ENCODE peak calls at places on chromosomes 3 and 15, in four cellular contexts. V is CD8-positive, alpha-beta T cell; X is brain microvascular endothelial cell; Z is cardiac muscle cell. H is an unnamed sample.

GRCh38 chr3:36695113-36695768 is 69.1 kb downstream of the DCLK3 start:
- DNase-seq in V (no peak), X (no peak), Z (peak), H (no peak)

GRCh38 chr15:100031665-100032357 is 298.6 kb upstream of the LYSMD4 start:
- DNase-seq in V (no peak), X (no peak), Z (no peak), H (no peak)

GRCh38 chr3:88093266-88093665 is 34.2 kb downstream of the ZNF654 start:
- DNase-seq in V (no peak), X (no peak), Z (no peak), H (no peak)

GRCh38 chr15:68208136-68208535 is 3.0 kb upstream of the CALML4 start:
- DNase-seq in V (no peak), X (no peak), Z (no peak), H (no peak)

GRCh38 chr15:57109005-57109404 is 190.6 kb downstream of the TCF12 start:
- DNase-seq in V (no peak), X (no peak), Z (no peak), H (no peak)

GRCh38 chr3:87426916-87427315 is 150.5 kb upstream of the POU1F1 start:
- DNase-seq in V (no peak), X (peak), Z (no peak), H (peak)

GRCh38 chr3:41652931-41653330 is 309.0 kb downstream of the ULK4 start:
- DNase-seq in V (no peak), X (peak), Z (no peak), H (peak)

GRCh38 chr3:141844108-141844507 is 32.3 kb upstream of the ATP1B3 start:
- DNase-seq in V (no peak), X (no peak), Z (no peak), H (no peak)

GRCh38 chr3:169404491-169404890 is 259.0 kb downstream of the MECOM start:
- DNase-seq in V (no peak), X (no peak), Z (peak), H (no peak)

GRCh38 chr3:13258280-13258679 is 161.8 kb downstream of the NUP210 start:
- DNase-seq in V (no peak), X (no peak), Z (no peak), H (no peak)

GRCh38 chr3:127825764-127826163 is 3.4 kb upstream of the MGLL start:
- DNase-seq in V (no peak), X (no peak), Z (no peak), H (peak)
- TF ChIP-seq CTCF in V (no peak), X (no peak), Z (no peak), H (peak)

GRCh38 chr3:107596639-107597038 is 73.9 kb downstream of the BBX start:
- DNase-seq in V (no peak), X (no peak), Z (no peak), H (no peak)

GRCh38 chr3:107600784-107601183 is 78.0 kb downstream of the BBX start:
- DNase-seq in V (no peak), X (no peak), Z (no peak), H (no peak)

GRCh38 chr3:107604057-107604802 is 81.5 kb downstream of the BBX start:
- DNase-seq in V (no peak), X (peak), Z (peak), H (peak)

GRCh38 chr3:107598926-107599754 is 76.4 kb downstream of the BBX start:
- DNase-seq in V (peak), X (peak), Z (peak), H (peak)

GRCh38 chr3:107599755-107600122 is 77.0 kb downstream of the BBX start:
- DNase-seq in V (no peak), X (no peak), Z (no peak), H (no peak)
- H3K4me3 ChIP-seq in V (peak), X (peak), Z (no peak), H (peak)

GRCh38 chr15:63054281-63054683 is 11.7 kb downstream of the TPM1 start:
- DNase-seq in V (no peak), X (no peak), Z (no peak), H (no peak)

GRCh38 chr15:63054985-63055384 is 12.4 kb downstream of the TPM1 start:
- DNase-seq in V (no peak), X (no peak), Z (no peak), H (no peak)

GRCh38 chr15:63059075-63059474 is 16.5 kb downstream of the TPM1 start:
- DNase-seq in V (no peak), X (no peak), Z (no peak), H (no peak)

GRCh38 chr15:63057454-63058335 is 15.1 kb downstream of the TPM1 start:
- DNase-seq in V (no peak), X (no peak), Z (no peak), H (no peak)

DNA sequence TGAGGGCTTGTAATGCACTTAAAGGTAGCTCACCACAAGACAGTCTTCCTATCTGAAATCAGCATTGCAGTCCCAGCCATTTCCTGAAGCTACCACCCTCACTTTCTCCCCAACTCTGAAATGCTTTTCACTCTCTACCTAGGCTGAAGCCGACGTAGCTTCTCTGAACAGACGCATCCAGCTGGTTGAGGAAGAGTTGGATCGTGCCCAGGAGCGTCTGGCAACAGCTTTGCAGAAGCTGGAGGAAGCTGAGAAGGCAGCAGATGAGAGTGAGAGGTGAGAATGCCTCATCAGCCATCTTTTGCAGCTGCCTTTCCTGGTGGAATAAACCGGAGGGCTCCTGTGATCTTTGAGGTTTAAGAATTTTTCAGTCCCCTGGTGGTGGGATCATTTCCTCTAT is 14.3 kb downstream of the TPM1 start:
- DNase-seq in V (no peak), X (no peak), Z (peak), H (peak)
- TF ChIP-seq CTCF in V (no peak), X (no peak), Z (no peak), H (no peak)

GRCh38 chr3:51955175-51955892 is at the start of gene GPR62:
- DNase-seq in V (no peak), X (no peak), Z (no peak), H (no peak)

GRCh38 chr3:51954713-51955112 is 468 bp upstream of the GPR62 start:
- DNase-seq in V (no peak), X (no peak), Z (no peak), H (no peak)

GRCh38 chr3:51954120-51954519 is 1.1 kb upstream of the GPR62 start:
- DNase-seq in V (no peak), X (no peak), Z (no peak), H (no peak)

GRCh38 chr3:51957520-51958205 is 2.5 kb downstream of the GPR62 start:
- DNase-seq in V (no peak), X (no peak), Z (no peak), H (no peak)

DNA sequence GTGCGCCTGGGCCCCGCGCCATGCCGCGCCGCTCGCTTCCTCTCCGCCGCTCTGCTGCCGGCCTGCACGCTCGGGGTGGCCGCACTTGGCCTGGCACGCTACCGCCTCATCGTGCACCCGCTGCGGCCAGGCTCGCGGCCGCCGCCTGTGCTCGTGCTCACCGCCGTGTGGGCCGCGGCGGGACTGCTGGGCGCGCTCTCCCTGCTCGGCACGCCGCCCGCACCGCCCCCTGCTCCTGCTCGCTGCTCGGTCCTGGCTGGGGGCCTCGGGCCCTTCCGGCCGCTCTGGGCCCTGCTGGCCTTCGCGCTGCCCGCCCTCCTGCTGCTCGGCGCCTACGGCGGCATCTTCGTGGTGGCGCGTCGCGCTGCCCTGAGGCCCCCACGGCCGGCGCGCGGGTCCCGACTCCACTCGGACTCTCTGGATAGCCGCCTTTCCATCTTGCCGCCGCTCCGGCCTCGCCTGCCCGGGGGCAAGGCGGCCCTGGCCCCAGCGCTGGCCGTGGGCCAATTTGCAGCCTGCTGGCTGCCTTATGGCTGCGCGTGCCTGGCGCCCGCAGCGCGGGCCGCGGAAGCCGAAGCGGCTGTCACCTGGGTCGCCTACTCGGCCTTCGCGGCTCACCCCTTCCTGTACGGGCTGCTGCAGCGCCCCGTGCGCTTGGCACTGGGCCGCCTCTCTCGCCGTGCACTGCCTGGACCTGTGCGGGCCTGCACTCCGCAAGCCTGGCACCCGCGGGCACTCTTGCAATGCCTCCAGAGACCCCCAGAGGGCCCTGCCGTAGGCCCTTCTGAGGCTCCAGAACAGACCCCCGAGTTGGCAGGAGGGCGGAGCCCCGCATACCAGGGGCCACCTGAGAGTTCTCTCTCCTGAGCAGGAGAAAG is 951 bp downstream of the GPR62 start:
- DNase-seq in V (peak), X (no peak), Z (peak), H (peak)
- H3K4me3 ChIP-seq in V (peak), X (peak), Z (no peak), H (no peak)

DNA sequence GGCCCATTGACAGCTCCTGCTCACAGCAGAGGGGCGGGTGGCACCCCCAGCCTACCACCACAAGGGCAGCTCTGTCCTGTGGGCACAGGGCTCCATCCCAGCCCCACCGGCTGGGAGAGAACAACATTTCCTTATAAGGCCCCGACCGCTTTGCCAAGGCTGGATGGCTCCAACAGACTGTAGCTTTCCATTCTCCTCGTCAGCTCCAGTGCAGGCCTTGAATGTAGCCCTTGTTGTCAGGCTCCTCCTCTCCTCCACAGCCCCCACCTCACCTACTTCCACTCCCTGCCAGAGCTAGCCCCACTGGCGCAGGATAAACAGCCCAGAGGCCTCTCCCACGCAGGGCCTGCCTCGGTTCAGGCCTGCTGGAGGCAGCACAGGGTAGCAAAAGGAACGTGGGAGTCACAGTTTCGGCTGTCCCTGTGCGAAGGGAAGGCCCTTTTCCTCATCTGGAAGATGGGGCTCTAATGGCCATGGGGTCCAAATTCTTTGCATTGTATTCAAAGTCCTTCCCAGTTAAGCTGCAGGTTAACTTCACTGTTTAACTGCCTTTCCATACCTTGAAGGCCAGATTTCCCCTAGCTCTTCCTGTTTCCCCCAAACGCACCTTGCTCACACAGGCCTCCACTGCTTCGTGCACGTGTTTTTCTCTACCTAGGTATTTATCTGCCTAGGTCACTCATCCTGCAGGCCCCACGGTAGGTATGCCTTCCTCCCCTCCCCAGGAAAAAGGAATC is 101.6 kb upstream of the LPP start:
- DNase-seq in V (no peak), X (peak), Z (peak), H (no peak)
- TF ChIP-seq CTCF in V (no peak), X (peak), Z (peak), H (no peak)

GRCh38 chr15:78405336-78405924 is 32.6 kb upstream of the IREB2 start:
- DNase-seq in V (no peak), X (no peak), Z (no peak), H (no peak)
- H3K4me3 ChIP-seq in V (no peak), X (no peak), Z (no peak), H (no peak)

GRCh38 chr15:64148581-64148980 is 3.0 kb upstream of the SNX22 start:
- DNase-seq in V (no peak), X (no peak), Z (no peak), H (no peak)

GRCh38 chr15:64146041-64146440 is 5.5 kb upstream of the SNX22 start:
- DNase-seq in V (no peak), X (no peak), Z (no peak), H (no peak)

GRCh38 chr15:64148168-64148567 is 3.4 kb upstream of the SNX22 start:
- DNase-seq in V (no peak), X (no peak), Z (no peak), H (no peak)

GRCh38 chr15:64146520-64146884 is 5.0 kb upstream of the SNX22 start:
- DNase-seq in V (no peak), X (no peak), Z (no peak), H (no peak)

GRCh38 chr15:64146885-64147681 is 4.4 kb upstream of the SNX22 start:
- DNase-seq in V (no peak), X (peak), Z (peak), H (no peak)
- TF ChIP-seq CTCF in V (no peak), X (no peak), Z (no peak), H (no peak)

GRCh38 chr15:38069506-38069905 is 135.1 kb downstream of the TMCO5A start:
- DNase-seq in V (no peak), X (peak), Z (peak), H (peak)

GRCh38 chr15:38070778-38071177 is 136.3 kb downstream of the TMCO5A start:
- DNase-seq in V (no peak), X (no peak), Z (no peak), H (peak)

GRCh38 chr15:38068600-38068999 is 134.2 kb downstream of the TMCO5A start:
- DNase-seq in V (no peak), X (no peak), Z (no peak), H (no peak)

GRCh38 chr15:38066612-38067011 is 132.2 kb downstream of the TMCO5A start:
- DNase-seq in V (no peak), X (no peak), Z (peak), H (no peak)

DNA sequence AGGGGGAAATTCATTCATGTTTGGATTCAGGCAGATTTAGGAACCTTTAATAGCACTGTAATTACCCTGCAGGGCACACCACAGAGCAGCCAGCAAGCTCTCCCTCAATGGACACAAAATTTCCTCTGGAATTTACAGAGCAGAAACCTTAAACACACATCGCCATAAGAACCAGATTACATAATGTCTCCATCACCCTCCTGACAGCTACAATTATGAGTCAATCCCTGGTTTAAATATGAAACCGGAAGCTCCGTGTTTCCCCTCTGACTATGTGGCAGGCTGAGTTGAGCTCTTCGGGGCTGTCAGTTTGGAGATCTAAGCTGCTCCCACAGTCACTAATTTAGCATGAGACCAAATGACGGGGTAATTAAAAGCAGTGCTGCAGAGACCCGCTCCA is 134.6 kb downstream of the TMCO5A start:
- DNase-seq in V (no peak), X (peak), Z (peak), H (peak)
- H3K4me3 ChIP-seq in V (no peak), X (peak), Z (no peak), H (peak)

GRCh38 chr3:146142757-146143156 is 18.2 kb downstream of the PLOD2 start:
- DNase-seq in V (no peak), X (peak), Z (peak), H (peak)

GRCh38 chr3:146145642-146146041 is 15.3 kb downstream of the PLOD2 start:
- DNase-seq in V (no peak), X (no peak), Z (no peak), H (no peak)

GRCh38 chr3:146152841-146153240 is 8.1 kb downstream of the PLOD2 start:
- DNase-seq in V (no peak), X (no peak), Z (no peak), H (no peak)

GRCh38 chr3:146153429-146153828 is 7.6 kb downstream of the PLOD2 start:
- DNase-seq in V (no peak), X (no peak), Z (no peak), H (no peak)

GRCh38 chr3:146148468-146148931 is 12.5 kb downstream of the PLOD2 start:
- DNase-seq in V (no peak), X (no peak), Z (peak), H (no peak)
- TF ChIP-seq CTCF in V (no peak), X (peak), Z (peak), H (peak)

DNA sequence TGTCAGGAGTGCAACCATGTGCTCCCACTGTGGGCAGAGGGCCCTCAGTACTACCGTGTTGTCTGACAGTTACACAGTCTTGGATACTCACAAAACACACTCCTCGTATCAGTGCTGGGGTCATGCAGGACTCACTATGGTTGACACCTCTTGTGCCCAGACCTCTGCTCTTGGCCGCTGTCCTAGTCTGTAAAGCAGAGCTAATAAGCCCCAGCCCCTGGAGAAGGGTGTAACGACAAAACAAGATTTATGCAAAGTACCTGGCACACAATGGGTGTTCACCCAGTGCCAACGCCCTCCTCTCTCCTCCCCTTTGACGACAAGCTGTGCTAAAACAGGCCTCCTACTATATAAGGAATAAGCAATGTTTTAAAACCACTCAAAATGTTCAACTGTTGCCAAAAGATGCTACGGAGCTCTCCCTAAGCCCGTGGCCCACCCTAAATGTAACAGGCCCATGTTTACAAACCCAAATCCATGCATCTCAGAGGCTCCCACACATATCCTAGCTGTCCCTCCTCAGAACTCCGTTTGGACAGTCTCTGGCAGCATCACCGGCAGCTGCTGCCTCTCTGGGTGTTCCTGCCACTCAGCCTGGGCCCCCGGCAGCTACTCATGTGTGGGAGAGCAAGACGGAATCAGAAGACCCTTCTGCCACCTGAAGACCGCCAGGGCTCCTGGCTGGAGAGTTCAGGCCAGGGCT is 65.8 kb downstream of the MRPL46 start:
- DNase-seq in V (no peak), X (no peak), Z (no peak), H (no peak)
- H3K4me3 ChIP-seq in V (no peak), X (no peak), Z (no peak), H (no peak)

H was measured in foreskin fibroblast.